ENCODE peak calls at places on chromosomes 1 and 21, in nine cellular contexts. B is epithelial cell of esophagus; G is astrocyte; U is small intestine; X is dermis microvascular lymphatic vessel endothelial cell; A is central memory CD4-positive, alpha-beta T cell; P is activated CD8-positive, alpha-beta memory T cell treated with anti-CD3 and anti-CD28 coated beads for 48 hours; V is heart left ventricle; Q is ELR. M is an unnamed sample.
A peak's percentile ranks its signal among the peaks of the same experiment; 100 is the strongest.

GRCh38 chr1:203556047-203556851 is 62.3 kb downstream of the OPTC start:
- DNase-seq in G (peak; percentile 74), B (no peak), P (no peak), X (no peak), Q (peak; percentile 56), V (peak; percentile 83), A (no peak), U (no peak), M (peak; percentile 60)

GRCh38 chr1:246647113-246647512 is 77.1 kb upstream of the SCCPDH start:
- DNase-seq in U (peak; percentile 52), X (peak; percentile 39), A (no peak), G (peak; percentile 39), Q (peak; percentile 33), P (no peak), V (peak; percentile 81), B (peak; percentile 31), M (no peak)

GRCh38 chr1:14242870-14243269 is 355.6 kb upstream of the KAZN start:
- DNase-seq in A (no peak), U (no peak), X (no peak), V (no peak), B (no peak), Q (no peak), P (no peak), G (no peak), M (no peak)

GRCh38 chr1:180791806-180792205 is 120.9 kb upstream of the KIAA1614 start:
- DNase-seq in B (peak; percentile 48), P (no peak), U (no peak), X (peak; percentile 41), A (no peak), G (peak; percentile 19), Q (peak; percentile 69), V (no peak), M (peak; percentile 14)

GRCh38 chr1:24742090-24742938 is 2.9 kb upstream of the CLIC4 start:
- DNase-seq in Q (peak; percentile 68), V (no peak), A (no peak), B (peak; percentile 53), G (peak; percentile 65), X (no peak), U (peak; percentile 44), P (no peak), M (peak; percentile 45)

GRCh38 chr1:27306892-27307850 is 14.8 kb upstream of the TMEM222 start:
- DNase-seq in V (no peak), P (no peak), A (no peak), X (no peak), Q (no peak), U (no peak), G (no peak), B (no peak), M (no peak)

GRCh38 chr1:91683598-91683951 is 182.9 kb downstream of the CDC7 start:
- DNase-seq in P (no peak), Q (no peak), B (no peak), U (peak; percentile 63), A (no peak), V (no peak), X (no peak), G (no peak), M (no peak)

GRCh38 chr1:13583964-13584791 is 546 bp downstream of the PDPN start:
- DNase-seq in G (peak; percentile 82), Q (no peak), A (no peak), B (peak; percentile 85), X (peak; percentile 41), U (no peak), P (no peak), V (peak; percentile 74), M (no peak)

GRCh38 chr1:194865367-194865766 is 1679.0 kb upstream of the B3GALT2 start:
- DNase-seq in G (no peak), X (no peak), A (no peak), V (no peak), Q (no peak), B (no peak), U (no peak), P (no peak), M (no peak)

GRCh38 chr21:42572906-42573495 is 59.3 kb downstream of the SLC37A1 start:
- DNase-seq in B (no peak), A (no peak), X (no peak), G (no peak), U (no peak), P (no peak), V (peak; percentile 41), Q (no peak), M (no peak)

GRCh38 chr21:44873356-44874239 is at the start of gene PTTG1IP:
- DNase-seq in Q (peak; percentile 96), U (peak; percentile 99), B (peak; percentile 97), A (peak; percentile 99), X (peak; percentile 97), P (peak; percentile 99), G (peak; percentile 84), V (peak; percentile 100), M (peak; percentile 83)

GRCh38 chr1:35555601-35556477 is 1.4 kb downstream of the KIAA0319L start:
- DNase-seq in P (no peak), X (no peak), A (no peak), B (peak; percentile 98), U (peak; percentile 61), Q (peak; percentile 88), G (peak; percentile 72), V (no peak), M (peak; percentile 86)

GRCh38 chr1:109821831-109822745 is 58.4 kb upstream of the EPS8L3 start:
- DNase-seq in P (no peak), U (no peak), B (peak; percentile 68), Q (peak; percentile 86), V (no peak), A (no peak), X (no peak), G (peak; percentile 56), M (peak; percentile 28)

GRCh38 chr1:19179597-19180271 is 30.3 kb downstream of the UBR4 start:
- DNase-seq in Q (peak; percentile 46), B (peak; percentile 24), A (peak; percentile 29), U (peak; percentile 16), V (no peak), X (peak; percentile 54), G (peak; percentile 12), P (no peak), M (peak; percentile 36)

GRCh38 chr1:93079685-93080141 is 630 bp downstream of the MTF2 start:
- DNase-seq in V (no peak), P (no peak), A (peak; percentile 4), G (no peak), X (peak; percentile 50), U (peak; percentile 12), B (peak; percentile 16), Q (peak; percentile 65), M (no peak)

GRCh38 chr1:231058416-231059109 is 18.5 kb upstream of the FAM89A start:
- DNase-seq in A (no peak), P (no peak), V (no peak), Q (no peak), B (no peak), X (no peak), G (no peak), U (no peak), M (peak; percentile 85)

GRCh38 chr1:34696230-34696629 is 58.6 kb upstream of the GJB5 start:
- DNase-seq in P (no peak), A (no peak), V (no peak), X (no peak), G (no peak), U (no peak), Q (peak; percentile 78), B (peak; percentile 74), M (peak; percentile 30)

GRCh38 chr1:67441183-67441582 is 11.0 kb upstream of the SERBP1 start:
- DNase-seq in X (peak; percentile 79), P (no peak), A (no peak), U (no peak), Q (peak; percentile 23), B (no peak), G (peak; percentile 48), V (no peak), M (peak; percentile 44)

GRCh38 chr1:84715620-84716019 is 25.4 kb upstream of the SSX2IP start:
- DNase-seq in U (no peak), B (no peak), V (no peak), Q (no peak), X (no peak), A (no peak), P (no peak), G (no peak), M (no peak)

GRCh38 chr21:38386967-38387366 is 111.3 kb downstream of the ERG start:
- DNase-seq in U (no peak), X (peak; percentile 56), P (no peak), G (peak; percentile 26), Q (peak; percentile 38), A (no peak), B (peak; percentile 24), V (no peak), M (no peak)